ENCODE peak calls at places on chromosomes 6 and 20, in eight cellular contexts. X, G, A, F, W, D, Z and P are unnamed samples.

GRCh38 chr6:7542878-7543394 is 1.5 kb downstream of the DSP start:
- DNase-seq in X (peak), G (no peak), A (peak), F (peak), W (peak), D (peak), Z (peak), P (peak)

GRCh38 chr20:45096781-45097180 is 4.1 kb downstream of the KCNS1 start:
- DNase-seq in X (no peak), G (no peak), A (no peak), F (no peak), W (no peak), D (no peak), Z (no peak), P (no peak)

GRCh38 chr6:54252496-54252895 is 55.7 kb upstream of the TINAG start:
- DNase-seq in X (no peak), G (no peak), A (no peak), F (no peak), W (no peak), D (no peak), Z (no peak), P (no peak)

GRCh38 chr6:157187182-157188093 is 135.9 kb downstream of the TMEM242 start:
- DNase-seq in X (no peak), G (no peak), A (no peak), F (no peak), W (peak), D (no peak), Z (no peak), P (no peak)

GRCh38 chr6:40528051-40528450 is 59.1 kb downstream of the LRFN2 start:
- DNase-seq in X (no peak), G (no peak), A (no peak), F (no peak), W (peak), D (no peak), Z (no peak), P (no peak)

GRCh38 chr6:129340983-129341382 is 369.0 kb downstream of the ARHGAP18 start:
- DNase-seq in X (peak), G (peak), A (no peak), F (no peak), W (no peak), D (no peak), Z (no peak), P (no peak)

GRCh38 chr6:107712523-107713213 is 111.4 kb downstream of the SCML4 start:
- DNase-seq in X (no peak), G (peak), A (no peak), F (peak), W (peak), D (no peak), Z (no peak), P (no peak)

GRCh38 chr6:81401970-81402690 is 350.4 kb downstream of the TENT5A start:
- DNase-seq in X (no peak), G (peak), A (no peak), F (no peak), W (no peak), D (no peak), Z (no peak), P (no peak)

GRCh38 chr20:33837096-33837830 is 26.1 kb downstream of the CHMP4B start:
- DNase-seq in X (no peak), G (no peak), A (no peak), F (no peak), W (no peak), D (no peak), Z (no peak), P (no peak)

GRCh38 chr6:141158740-141159139 is 974.0 kb upstream of the GJE1 start:
- DNase-seq in X (no peak), G (no peak), A (no peak), F (no peak), W (no peak), D (no peak), Z (no peak), P (no peak)

GRCh38 chr6:56145616-56146015 is 101.8 kb downstream of the COL21A1 start:
- DNase-seq in X (no peak), G (peak), A (no peak), F (no peak), W (no peak), D (no peak), Z (no peak), P (no peak)

GRCh38 chr6:14543971-14544620 is 426.5 kb downstream of the CD83 start:
- DNase-seq in X (no peak), G (no peak), A (no peak), F (no peak), W (no peak), D (no peak), Z (no peak), P (no peak)

GRCh38 chr6:107330190-107330589 is 129.2 kb downstream of the PDSS2 start:
- DNase-seq in X (no peak), G (no peak), A (no peak), F (no peak), W (peak), D (no peak), Z (no peak), P (no peak)

GRCh38 chr6:116034327-116034726 is 26.4 kb downstream of the FRK start:
- DNase-seq in X (no peak), G (peak), A (no peak), F (no peak), W (no peak), D (no peak), Z (no peak), P (no peak)

GRCh38 chr6:163707385-163708355 is 293.2 kb downstream of the QKI start:
- DNase-seq in X (no peak), G (no peak), A (no peak), F (peak), W (no peak), D (no peak), Z (no peak), P (no peak)

GRCh38 chr20:51368461-51369211 is 173.9 kb downstream of the NFATC2 start:
- DNase-seq in X (no peak), G (no peak), A (no peak), F (no peak), W (no peak), D (no peak), Z (no peak), P (no peak)

GRCh38 chr20:61271273-61272221 is 19.5 kb downstream of the CDH4 start:
- DNase-seq in X (no peak), G (peak), A (no peak), F (no peak), W (peak), D (no peak), Z (no peak), P (no peak)

GRCh38 chr20:47441774-47442150 is 59.9 kb upstream of the NCOA3 start:
- DNase-seq in X (no peak), G (no peak), A (no peak), F (no peak), W (no peak), D (no peak), Z (no peak), P (no peak)

GRCh38 chr6:165585060-165585459 is 78.0 kb downstream of the PDE10A start:
- DNase-seq in X (no peak), G (peak), A (no peak), F (no peak), W (no peak), D (no peak), Z (no peak), P (no peak)

GRCh38 chr20:38113401-38114325 is 51.4 kb downstream of the TGM2 start:
- DNase-seq in X (no peak), G (peak), A (no peak), F (peak), W (peak), D (no peak), Z (no peak), P (no peak)
- TF ChIP-seq CTCF in X (peak), G (no peak), A (peak), F (no peak), W (peak), D (no peak), Z (no peak), P (peak)

GRCh38 chr6:169961772-169962561 is 210.5 kb downstream of the ERMARD start:
- DNase-seq in X (peak), G (no peak), A (peak), F (peak), W (peak), D (peak), Z (peak), P (peak)
- TF ChIP-seq CTCF in X (peak), G (no peak), A (no peak), F (no peak), W (peak), D (no peak), Z (peak), P (peak)

DNA sequence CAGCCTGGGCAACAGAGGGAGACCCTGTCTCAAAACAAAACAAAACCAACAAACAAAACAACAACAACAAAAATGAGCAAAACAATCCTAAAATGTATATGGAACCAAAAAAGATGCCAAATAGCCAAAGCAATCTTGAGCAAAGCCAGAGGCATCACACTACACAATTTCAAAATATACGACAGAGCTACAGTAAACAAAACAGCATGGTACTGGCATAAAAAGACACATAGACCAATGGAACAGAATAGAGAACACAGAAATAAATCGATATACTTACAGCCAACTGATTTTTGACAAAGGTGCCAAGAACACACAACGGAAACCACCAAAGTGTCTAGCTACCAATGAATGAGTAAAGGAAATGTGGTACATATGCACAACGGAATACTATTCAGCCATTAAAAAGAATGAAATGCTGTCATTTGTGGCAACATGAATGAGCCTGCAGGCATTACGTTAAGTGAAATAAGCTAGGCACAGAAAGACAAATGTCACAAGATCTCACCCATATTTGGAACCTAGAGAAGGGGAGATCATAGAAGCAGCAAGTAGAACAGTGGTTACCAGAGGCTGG is 16.4 kb downstream of the PXDC1 start:
- DNase-seq in X (no peak), G (no peak), A (no peak), F (peak), W (no peak), D (no peak), Z (no peak), P (no peak)
- TF ChIP-seq CTCF in X (no peak), G (no peak), A (no peak), F (no peak), W (no peak), D (no peak), Z (no peak), P (no peak)

GRCh38 chr6:73207221-73207837 is 18.0 kb downstream of the KHDC1L start:
- DNase-seq in X (no peak), G (no peak), A (no peak), F (no peak), W (no peak), D (no peak), Z (no peak), P (no peak)

GRCh38 chr6:73204252-73204651 is 21.0 kb downstream of the KHDC1L start:
- DNase-seq in X (no peak), G (no peak), A (no peak), F (no peak), W (no peak), D (no peak), Z (no peak), P (no peak)

DNA sequence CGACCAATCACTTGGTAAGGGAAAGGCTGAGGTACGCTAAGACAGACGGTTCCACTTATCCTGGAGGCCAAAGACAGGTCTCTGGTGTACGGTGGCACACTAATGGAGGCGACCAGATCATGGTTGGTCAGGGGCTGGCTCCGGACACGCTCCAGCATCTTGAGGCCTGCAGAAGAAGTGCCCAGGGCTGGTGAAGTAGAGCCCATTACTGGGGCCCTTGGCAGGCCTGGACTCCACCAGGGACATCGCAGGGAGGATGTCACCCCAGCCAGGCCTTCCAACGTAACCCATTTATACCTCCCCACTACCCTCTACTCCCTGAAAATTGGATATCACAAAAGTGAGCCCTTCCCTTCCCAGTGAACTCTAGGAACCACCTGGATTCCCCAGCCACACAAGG is 16.2 kb downstream of the KHDC1L start:
- DNase-seq in X (no peak), G (no peak), A (no peak), F (no peak), W (no peak), D (no peak), Z (no peak), P (no peak)
- TF ChIP-seq CTCF in X (no peak), G (no peak), A (no peak), F (no peak), W (no peak), D (no peak), Z (no peak), P (no peak)

GRCh38 chr20:49323622-49324238 is 45.9 kb upstream of the ZNFX1 start:
- DNase-seq in X (no peak), G (peak), A (no peak), F (no peak), W (peak), D (no peak), Z (no peak), P (no peak)
- TF ChIP-seq CTCF in X (no peak), G (peak), A (peak), F (no peak), W (peak), D (no peak), Z (peak), P (no peak)

DNA sequence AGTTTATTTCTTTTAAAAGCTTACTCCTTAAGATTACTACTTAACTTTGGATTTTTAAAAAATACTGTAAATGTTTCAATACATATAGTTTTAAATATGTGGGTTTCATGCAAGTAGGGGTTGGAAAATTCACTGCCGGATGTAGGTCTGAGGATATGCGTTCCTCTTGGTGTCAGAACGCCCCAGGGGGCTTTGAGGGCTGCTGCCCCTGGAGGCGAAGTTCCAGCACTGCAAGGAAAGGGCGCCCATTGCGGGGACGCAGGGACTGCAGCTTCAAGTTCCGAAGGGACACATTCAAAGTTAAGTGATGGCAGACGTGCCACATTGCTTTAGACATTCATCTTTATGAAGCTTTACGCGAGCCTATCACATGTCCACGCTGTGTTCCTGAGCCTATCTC is 152.9 kb downstream of the SOD2 start:
- DNase-seq in X (no peak), G (no peak), A (no peak), F (no peak), W (peak), D (no peak), Z (no peak), P (peak)
- TF ChIP-seq CTCF in X (peak), G (no peak), A (no peak), F (no peak), W (peak), D (no peak), Z (no peak), P (peak)